ENCODE peak calls at places on chromosomes 1 and 21, in four cellular contexts. A is GM12878, F is HepG2, K is K562. V is an unnamed sample.

GRCh38 chr1:167137285-167138192 is 43.7 kb downstream of the STYXL2 start:
- DNase-seq in A (no peak), F (no peak), K (no peak), V (no peak)

GRCh38 chr1:10664251-10664650 is 132.2 kb downstream of the CASZ1 start:
- DNase-seq in A (no peak), F (no peak), K (no peak), V (no peak)

GRCh38 chr1:150484861-150485260 is 2.4 kb upstream of the TARS2 start:
- DNase-seq in A (no peak), F (peak), K (peak), V (no peak)

GRCh38 chr1:51636765-51637522 is 20.1 kb downstream of the OSBPL9 start:
- DNase-seq in A (no peak), F (no peak), K (no peak), V (no peak)

GRCh38 chr1:100430368-100430767 is 78.1 kb downstream of the CDC14A start:
- DNase-seq in A (no peak), F (no peak), K (no peak), V (no peak)

GRCh38 chr1:25255711-25256577 is 8.7 kb upstream of the RSRP1 start:
- DNase-seq in A (no peak), F (no peak), K (no peak), V (no peak)

GRCh38 chr1:186974774-186975181 is 146.0 kb downstream of the PLA2G4A start:
- DNase-seq in A (no peak), F (no peak), K (no peak), V (no peak)

GRCh38 chr1:19179597-19180271 is 30.3 kb downstream of the UBR4 start:
- DNase-seq in A (no peak), F (peak), K (peak), V (peak)

GRCh38 chr1:53783056-53783455 is 44.1 kb upstream of the GLIS1 start:
- DNase-seq in A (no peak), F (no peak), K (no peak), V (no peak)

GRCh38 chr1:113930499-113931161 is 1.5 kb downstream of the HIPK1 start:
- DNase-seq in A (no peak), F (peak), K (peak), V (peak)

GRCh38 chr21:33492571-33492970 is 1.1 kb upstream of the DNAJC28 start:
- DNase-seq in A (no peak), F (no peak), K (no peak), V (no peak)

GRCh38 chr1:21104683-21105082 is 72.0 kb downstream of the EIF4G3 start:
- DNase-seq in A (no peak), F (no peak), K (no peak), V (no peak)

GRCh38 chr21:42683371-42684108 is 30.1 kb downstream of the PDE9A start:
- DNase-seq in A (no peak), F (no peak), K (no peak), V (no peak)

GRCh38 chr1:235865565-235866206 is 1.0 kb downstream of the LYST start:
- DNase-seq in A (no peak), F (no peak), K (no peak), V (no peak)

GRCh38 chr1:192939440-192939839 is 119.7 kb downstream of the UCHL5 start:
- DNase-seq in A (no peak), F (no peak), K (no peak), V (peak)

GRCh38 chr1:8663090-8663802 is 154.2 kb downstream of the RERE start:
- DNase-seq in A (no peak), F (peak), K (no peak), V (no peak)

GRCh38 chr1:26408604-26409003 is 2.0 kb upstream of the LIN28A start:
- DNase-seq in A (no peak), F (peak), K (peak), V (peak)

GRCh38 chr1:43783671-43784205 is 76.4 kb downstream of the ST3GAL3 start:
- DNase-seq in A (peak), F (no peak), K (no peak), V (no peak)

GRCh38 chr1:231138221-231138620 is 23.6 kb upstream of the TRIM67 start:
- DNase-seq in A (no peak), F (no peak), K (no peak), V (no peak)

GRCh38 chr1:43527111-43527878 is 3.4 kb upstream of the PTPRF start:
- DNase-seq in A (no peak), F (no peak), K (no peak), V (no peak)

GRCh38 chr1:37691497-37692077 is 729 bp upstream of the CDCA8 start:
- DNase-seq in A (no peak), F (peak), K (peak), V (peak)

DNA sequence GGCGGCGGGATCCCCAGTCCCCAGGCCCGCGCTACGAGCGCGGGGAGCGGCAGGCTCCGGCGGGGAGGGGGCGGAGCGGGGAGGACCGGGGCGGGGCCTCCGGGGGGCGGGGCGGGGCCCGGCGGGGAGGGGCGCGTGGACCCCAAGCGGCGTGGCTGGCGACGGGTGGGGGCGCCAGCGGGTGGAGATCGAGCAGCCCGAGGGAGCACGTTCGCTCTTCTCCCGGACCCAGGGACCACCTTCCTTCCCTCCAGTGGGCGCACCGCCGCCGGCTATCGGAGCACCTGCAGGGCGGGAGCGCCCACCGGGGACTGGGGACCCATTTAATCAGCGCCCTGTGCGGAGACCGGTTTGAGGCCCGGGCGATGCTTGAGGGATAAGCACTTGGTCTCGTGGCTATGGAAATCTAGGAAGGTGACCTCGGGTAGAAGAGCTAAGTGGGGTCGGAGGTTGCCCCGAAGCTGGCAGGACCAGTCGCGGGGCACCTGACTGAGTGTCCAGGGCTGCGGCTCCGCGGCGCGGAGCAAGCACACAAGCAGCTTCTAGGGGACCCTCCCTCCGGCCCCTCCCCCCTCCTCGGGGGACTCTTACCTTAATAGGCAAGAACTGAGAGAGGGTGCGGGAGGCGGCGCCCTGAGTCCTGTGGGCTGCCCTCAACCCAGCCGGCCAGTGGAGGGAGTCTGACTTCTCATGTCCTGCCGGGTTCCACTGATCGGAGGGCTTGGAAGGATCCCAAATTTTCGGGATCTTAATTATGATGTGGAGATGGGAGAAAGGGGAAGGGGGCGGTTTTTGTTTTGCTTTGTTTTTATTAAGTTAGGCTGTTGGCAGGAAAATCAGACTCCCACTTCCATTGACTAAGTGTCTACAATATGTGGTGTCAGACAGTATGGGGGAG is at the start of gene TSPAN2:
- DNase-seq in A (no peak), F (no peak), K (peak), V (peak)
- TF ChIP-seq FOXK2 in A (no peak), F (no peak), K (no peak), V (no peak)

DNA sequence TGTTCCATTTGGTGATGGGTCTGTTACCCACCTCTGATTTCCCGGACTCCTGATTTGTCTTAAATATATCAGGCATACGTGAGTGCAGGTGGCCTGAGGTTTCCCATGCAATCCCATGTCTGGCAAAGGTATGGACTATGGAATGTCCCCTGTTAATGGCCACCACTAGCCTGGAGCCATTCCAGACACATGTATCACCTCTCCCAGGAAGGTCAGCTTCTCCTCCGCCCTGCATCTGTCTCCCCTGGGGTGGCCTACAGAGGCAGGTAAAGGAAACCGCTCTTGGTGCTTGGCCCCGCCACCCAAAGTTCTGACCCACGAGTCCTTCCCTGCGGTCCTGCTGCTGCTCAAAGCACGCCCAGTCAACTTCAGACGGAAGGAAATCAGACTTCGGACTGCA is 105.7 kb downstream of the PCP4 start:
- DNase-seq in A (no peak), F (no peak), K (no peak), V (no peak)
- TF ChIP-seq FOXM1 in A (no peak), F (no peak), K (no peak), V (no peak)

GRCh38 chr1:180261524-180262160 is 31.6 kb downstream of the LHX4 start:
- DNase-seq in A (no peak), F (no peak), K (no peak), V (no peak)
- TF ChIP-seq FOXK2 in A (no peak), F (no peak), K (no peak), V (no peak)

GRCh38 chr21:37712204-37712934 is 203.9 kb downstream of the KCNJ6 start:
- DNase-seq in A (no peak), F (peak), K (peak), V (peak)
- TF ChIP-seq FOXM1 in A (no peak), F (no peak), K (no peak), V (no peak)

GRCh38 chr1:205046870-205047269 is 3.9 kb downstream of the CNTN2 start:
- DNase-seq in A (no peak), F (no peak), K (no peak), V (no peak)

GRCh38 chr1:205049479-205049878 is 6.5 kb downstream of the CNTN2 start:
- DNase-seq in A (no peak), F (no peak), K (no peak), V (no peak)

GRCh38 chr1:205047764-205048231 is 4.8 kb downstream of the CNTN2 start:
- DNase-seq in A (no peak), F (no peak), K (no peak), V (no peak)

GRCh38 chr1:205045146-205045545 is 2.1 kb downstream of the CNTN2 start:
- DNase-seq in A (no peak), F (no peak), K (no peak), V (no peak)

GRCh38 chr1:205048382-205048781 is 5.4 kb downstream of the CNTN2 start:
- DNase-seq in A (no peak), F (no peak), K (no peak), V (no peak)
- TF ChIP-seq FOXK2 in A (no peak), F (no peak), K (no peak), V (no peak)

GRCh38 chr1:17287377-17287776 is 20.6 kb upstream of the PADI4 start:
- DNase-seq in A (no peak), F (no peak), K (no peak), V (no peak)
- TF ChIP-seq FOXM1 in A (no peak), F (no peak), K (no peak), V (no peak)